ENCODE peak calls at places on chromosomes 13 and 19, in five cellular contexts. Y, E, I, Z and W are unnamed samples.

GRCh38 chr13:113616991-113617749 is 32.6 kb downstream of the TFDP1 start:
- DNase-seq in I (no peak), Z (no peak), Y (no peak), E (no peak), W (peak)

GRCh38 chr13:77698211-77699058 is 948 bp downstream of the SLAIN1 start:
- DNase-seq in Y (no peak), E (peak), I (peak), Z (no peak), W (peak)

GRCh38 chr13:53151692-53152421 is 123.2 kb downstream of the OLFM4 start:
- DNase-seq in Y (no peak), E (peak), I (peak), Z (no peak), W (peak)

GRCh38 chr19:18612772-18613588 is at the start of gene TMEM59L:
- DNase-seq in Z (no peak), Y (no peak), E (peak), I (peak), W (no peak)

GRCh38 chr13:23466144-23467002 is 32.9 kb upstream of the SACS start:
- DNase-seq in Z (no peak), Y (peak), I (peak), E (peak), W (peak)

GRCh38 chr13:88623150-88623549 is 952.0 kb downstream of the SLITRK5 start:
- DNase-seq in E (no peak), Z (no peak), I (no peak), Y (no peak), W (no peak)

GRCh38 chr13:24541127-24541475 is 28.5 kb upstream of the PARP4 start:
- DNase-seq in Z (no peak), I (no peak), Y (no peak), E (no peak), W (peak)

GRCh38 chr19:48511800-48512503 is at the start of gene LMTK3:
- DNase-seq in I (peak), Z (no peak), E (peak), Y (no peak), W (no peak)

GRCh38 chr19:38549061-38549460 is 68.7 kb downstream of the MAP4K1 start:
- DNase-seq in Z (no peak), E (no peak), Y (no peak), I (no peak), W (no peak)

GRCh38 chr13:98393873-98394272 is 183.0 kb downstream of the STK24 start:
- DNase-seq in E (no peak), Y (peak), I (no peak), Z (no peak), W (no peak)

GRCh38 chr19:12603714-12604113 is 6.9 kb downstream of the ZNF490 start:
- DNase-seq in E (no peak), Y (no peak), I (no peak), Z (no peak), W (no peak)

GRCh38 chr13:51800456-51800855 is 3.5 kb downstream of the DHRS12 start:
- DNase-seq in Y (no peak), I (no peak), Z (no peak), E (no peak), W (no peak)

GRCh38 chr19:15672580-15673175 is at the start of gene CYP4F12:
- DNase-seq in Y (peak), I (peak), E (peak), Z (peak), W (no peak)

GRCh38 chr19:43105496-43105895 is 23.0 kb upstream of the PSG2 start:
- DNase-seq in I (no peak), E (no peak), Z (no peak), Y (no peak), W (no peak)

GRCh38 chr13:109951491-109951890 is 165.1 kb upstream of the IRS2 start:
- DNase-seq in Z (no peak), I (no peak), E (no peak), Y (no peak), W (no peak)

GRCh38 chr13:106287351-106287750 is 248.1 kb downstream of the EFNB2 start:
- DNase-seq in E (no peak), Z (no peak), Y (no peak), I (no peak), W (no peak)

DNA sequence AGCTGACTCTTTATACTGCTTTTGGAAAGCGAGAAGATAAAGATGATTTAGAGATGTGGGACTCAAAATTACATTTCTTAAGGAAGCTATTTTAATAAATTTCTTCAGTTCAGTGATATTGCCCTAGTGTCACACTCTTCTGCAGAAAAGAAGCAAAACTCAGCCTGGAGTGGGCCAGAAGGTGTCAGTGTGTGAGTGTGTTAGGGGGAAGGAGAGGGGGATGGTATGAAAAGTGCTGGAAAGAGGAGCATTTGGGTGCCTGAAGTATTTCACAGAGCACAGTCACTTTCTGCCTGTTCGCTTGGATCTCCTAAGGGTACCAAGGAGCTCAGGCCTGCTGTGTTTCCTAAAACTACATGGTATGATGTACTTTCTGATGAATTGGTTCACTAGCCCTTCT is 84.5 kb upstream of the FRY start:
- DNase-seq in I (no peak), Z (no peak), Y (no peak), E (no peak), W (no peak)
- TF ChIP-seq CTCF in I (peak), Z (no peak), Y (no peak), E (no peak), W (no peak)

GRCh38 chr19:45344621-45345505 is 4.3 kb downstream of the KLC3 start:
- DNase-seq in Z (no peak), I (no peak), E (no peak), Y (no peak), W (no peak)

GRCh38 chr19:45347570-45348366 is 7.2 kb downstream of the KLC3 start:
- DNase-seq in I (no peak), Z (no peak), Y (no peak), E (no peak), W (no peak)

GRCh38 chr19:45346449-45346848 is 5.9 kb downstream of the KLC3 start:
- DNase-seq in I (no peak), E (peak), Z (no peak), Y (no peak), W (no peak)

GRCh38 chr19:45342911-45343310 is 2.4 kb downstream of the KLC3 start:
- DNase-seq in Z (no peak), Y (no peak), I (no peak), E (no peak), W (no peak)

GRCh38 chr19:45345506-45345860 is 4.9 kb downstream of the KLC3 start:
- DNase-seq in I (no peak), Z (no peak), E (no peak), Y (no peak), W (no peak)
- TF ChIP-seq CTCF in I (no peak), Z (no peak), E (no peak), Y (no peak), W (no peak)

GRCh38 chr13:75869981-75870380 is 233.9 kb downstream of the LMO7 start:
- DNase-seq in Z (no peak), Y (no peak), E (no peak), I (no peak), W (no peak)

GRCh38 chr13:75871059-75871458 is 234.9 kb downstream of the LMO7 start:
- DNase-seq in Y (no peak), Z (no peak), E (no peak), I (no peak), W (no peak)

GRCh38 chr13:75872970-75873369 is 236.8 kb downstream of the LMO7 start:
- DNase-seq in Z (no peak), I (no peak), Y (no peak), E (no peak), W (no peak)

GRCh38 chr13:75867718-75868117 is 231.6 kb downstream of the LMO7 start:
- DNase-seq in I (no peak), Z (no peak), E (no peak), Y (no peak), W (no peak)

DNA sequence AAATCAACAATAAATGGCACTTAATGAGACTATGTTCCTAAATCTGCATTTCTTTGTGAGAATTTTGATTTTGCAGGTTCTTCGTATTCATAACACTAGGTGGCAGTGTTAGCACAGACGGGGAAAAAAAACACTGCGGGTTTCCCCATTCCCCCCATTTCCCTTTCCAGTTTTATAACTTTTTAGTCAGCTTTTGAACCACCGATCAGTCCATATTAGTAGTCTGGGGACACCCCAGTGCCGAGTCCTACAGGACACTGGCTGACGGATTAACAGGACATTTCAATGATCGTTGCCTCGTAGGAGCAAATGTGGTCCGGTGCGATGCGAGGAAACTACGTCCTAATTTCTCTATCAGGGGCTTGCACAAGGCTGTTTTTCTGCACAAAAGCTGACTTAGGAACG is 234.3 kb downstream of the LMO7 start:
- DNase-seq in Y (no peak), I (no peak), E (peak), Z (no peak), W (no peak)
- TF ChIP-seq CTCF in Y (peak), I (peak), E (peak), Z (peak), W (peak)

GRCh38 chr13:112588490-112589297 is 741 bp upstream of the TUBGCP3 start:
- DNase-seq in Z (no peak), I (no peak), Y (no peak), E (no peak), W (no peak)

GRCh38 chr13:112583592-112584277 is 4.2 kb downstream of the TUBGCP3 start:
- DNase-seq in E (no peak), I (no peak), Y (no peak), Z (no peak), W (no peak)

GRCh38 chr13:112586334-112586733 is 1.6 kb downstream of the TUBGCP3 start:
- DNase-seq in Z (no peak), I (no peak), E (no peak), Y (no peak), W (no peak)

GRCh38 chr13:112587359-112587766 is 590 bp downstream of the TUBGCP3 start:
- DNase-seq in Y (peak), I (peak), Z (peak), E (peak), W (peak)

GRCh38 chr13:112587767-112588489 is at the start of gene TUBGCP3:
- DNase-seq in Z (peak), E (peak), Y (peak), I (peak), W (peak)
- TF ChIP-seq CTCF in Z (peak), E (no peak), Y (no peak), I (no peak), W (no peak)

DNA sequence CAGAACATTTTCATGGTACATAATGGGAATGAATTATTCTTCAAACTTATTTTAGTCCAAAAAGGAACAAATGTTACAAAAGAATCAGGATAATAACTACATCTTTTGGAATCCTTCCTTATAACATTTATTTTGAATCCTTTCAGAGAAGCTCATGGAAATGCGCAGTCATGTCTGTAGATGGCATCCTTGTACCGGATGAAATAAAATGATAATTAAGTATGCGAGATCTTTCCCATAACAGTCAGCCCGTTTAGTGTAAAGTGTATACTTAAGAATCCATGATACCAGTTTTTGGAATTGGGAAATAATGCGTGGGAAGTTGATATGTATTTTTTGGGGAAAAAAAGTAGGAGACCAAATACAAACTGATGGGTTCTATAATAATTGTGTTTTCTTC is 418.8 kb downstream of the GPC5 start:
- DNase-seq in Z (no peak), I (no peak), Y (no peak), E (peak), W (no peak)
- TF ChIP-seq CTCF in Z (no peak), I (peak), Y (no peak), E (no peak), W (no peak)